ENCODE peak calls at places on chromosomes 6 and 20, in six cellular contexts. T, J, C, P, O and X are unnamed samples.

GRCh38 chr20:38147751-38148150 is 17.3 kb downstream of the TGM2 start:
- DNase-seq in P (no peak), T (no peak), C (no peak), J (no peak), O (no peak), X (no peak)

GRCh38 chr6:30781697-30782424 is 37.5 kb upstream of the IER3 start:
- DNase-seq in P (no peak), O (peak), J (peak), C (peak), T (no peak), X (peak)

GRCh38 chr20:53335509-53335908 is 258.1 kb downstream of the ZNF217 start:
- DNase-seq in C (no peak), J (no peak), P (no peak), T (no peak), O (no peak), X (no peak)

GRCh38 chr6:17361013-17361412 is 32.4 kb upstream of the CAP2 start:
- DNase-seq in P (no peak), C (no peak), J (no peak), O (no peak), T (no peak), X (no peak)

GRCh38 chr6:74936886-74937285 is 269.0 kb downstream of the COL12A1 start:
- DNase-seq in J (no peak), T (no peak), O (peak), P (no peak), C (peak), X (peak)

GRCh38 chr6:91569071-91569470 is 982.2 kb upstream of the MAP3K7 start:
- DNase-seq in J (peak), C (no peak), O (no peak), P (no peak), T (no peak), X (no peak)

GRCh38 chr6:116008470-116009229 is 52.0 kb downstream of the FRK start:
- DNase-seq in J (no peak), P (no peak), T (peak), O (no peak), C (peak), X (peak)

GRCh38 chr6:2581611-2582010 is 169.1 kb downstream of the MYLK4 start:
- DNase-seq in P (no peak), C (no peak), T (no peak), J (no peak), O (no peak), X (no peak)

GRCh38 chr6:148426317-148426977 is 83.8 kb downstream of the SASH1 start:
- DNase-seq in T (peak), P (no peak), O (no peak), J (no peak), C (peak), X (no peak)

GRCh38 chr20:49868964-49869363 is 46.4 kb downstream of the SPATA2 start:
- DNase-seq in T (no peak), J (no peak), C (no peak), P (no peak), O (no peak), X (no peak)

GRCh38 chr20:58552366-58552934 is 37.3 kb upstream of the APCDD1L start:
- DNase-seq in J (no peak), T (no peak), O (no peak), P (no peak), C (no peak), X (no peak)

GRCh38 chr6:31707701-31708100 is 1.0 kb downstream of the LY6G6F start:
- DNase-seq in J (no peak), T (no peak), O (no peak), P (no peak), C (no peak), X (no peak)

GRCh38 chr20:23926941-23927872 is 47.7 kb upstream of the CST5 start:
- DNase-seq in T (no peak), O (peak), C (peak), P (no peak), J (no peak), X (no peak)

GRCh38 chr20:44026932-44027685 is 112.5 kb downstream of the TOX2 start:
- DNase-seq in C (no peak), P (no peak), T (no peak), J (no peak), O (no peak), X (no peak)

GRCh38 chr6:7262037-7262461 is 51.0 kb downstream of the SSR1 start:
- DNase-seq in O (no peak), C (no peak), P (no peak), J (no peak), T (no peak), X (no peak)

GRCh38 chr6:121608270-121608669 is 172.8 kb downstream of the GJA1 start:
- DNase-seq in C (peak), J (no peak), T (no peak), P (no peak), O (no peak), X (no peak)

GRCh38 chr6:28531479-28532128 is 5.9 kb downstream of the GPX5 start:
- DNase-seq in J (no peak), O (no peak), P (no peak), C (no peak), T (no peak), X (no peak)

GRCh38 chr20:19540401-19540800 is 217.7 kb upstream of the RIN2 start:
- DNase-seq in T (no peak), C (peak), P (peak), J (no peak), O (no peak), X (no peak)

GRCh38 chr6:134117409-134117808 is 65.0 kb upstream of the SLC2A12 start:
- DNase-seq in P (no peak), O (no peak), J (no peak), T (no peak), C (peak), X (no peak)